ENCODE peak calls at places on chromosomes 5 and 9, in seven cellular contexts. Z is Caco-2, S is A673, N is brain microvascular endothelial cell, W is colonic mucosa, E is foreskin fibroblast, C is HCT116. K is an unnamed sample.

GRCh38 chr5:14683906-14684455 is 19.5 kb downstream of the OTULIN start:
- DNase-seq in C (no peak), N (no peak), Z (no peak), W (no peak), S (no peak), E (no peak), K (no peak)

GRCh38 chr9:37977851-37978250 is 73.9 kb upstream of the SLC25A51 start:
- DNase-seq in S (no peak), C (no peak), Z (no peak), E (no peak), N (no peak), W (no peak), K (no peak)

GRCh38 chr9:24602687-24603352 is 57.1 kb upstream of the IZUMO3 start:
- DNase-seq in N (no peak), C (no peak), Z (no peak), S (no peak), E (no peak), W (no peak), K (no peak)

GRCh38 chr9:78235771-78236510 is at the start of gene CEP78:
- DNase-seq in S (peak), Z (peak), C (peak), W (peak), E (peak), N (peak), K (peak)

GRCh38 chr9:136821333-136822031 is 13.7 kb downstream of the RABL6 start:
- DNase-seq in E (no peak), S (peak), C (no peak), N (no peak), Z (no peak), W (no peak), K (no peak)

GRCh38 chr9:126519660-126520425 is 93.9 kb upstream of the LMX1B start:
- DNase-seq in E (no peak), N (no peak), W (no peak), C (no peak), S (no peak), Z (no peak), K (no peak)

GRCh38 chr5:55407984-55408383 is 100.2 kb downstream of the MTREX start:
- DNase-seq in E (no peak), W (no peak), S (no peak), N (no peak), C (no peak), Z (no peak), K (no peak)

GRCh38 chr5:180632768-180633167 is 16.6 kb downstream of the FLT4 start:
- DNase-seq in Z (no peak), C (no peak), S (no peak), W (no peak), E (no peak), N (no peak), K (no peak)

GRCh38 chr5:2187156-2187555 is 304.4 kb upstream of the IRX4 start:
- DNase-seq in C (no peak), S (no peak), Z (no peak), W (peak), E (no peak), N (no peak), K (no peak)

GRCh38 chr5:150298701-150299451 is 3.8 kb downstream of the ARSI start:
- DNase-seq in S (peak), C (no peak), W (no peak), N (peak), Z (no peak), E (peak), K (no peak)

GRCh38 chr5:8329773-8330172 is 460.8 kb downstream of the MTRR start:
- DNase-seq in Z (no peak), N (peak), E (peak), W (no peak), C (no peak), S (no peak), K (no peak)

GRCh38 chr9:14466429-14466818 is 152.5 kb upstream of the NFIB start:
- DNase-seq in C (no peak), Z (no peak), N (no peak), S (no peak), W (no peak), E (no peak), K (no peak)

GRCh38 chr9:36530224-36530623 is 42.5 kb upstream of the MELK start:
- DNase-seq in S (no peak), C (no peak), E (no peak), N (no peak), W (no peak), Z (no peak), K (no peak)

GRCh38 chr5:150214289-150214688 is 24.4 kb downstream of the SLC6A7 start:
- DNase-seq in W (no peak), C (no peak), N (no peak), Z (no peak), E (no peak), S (no peak), K (no peak)

GRCh38 chr5:14267166-14267838 is 124.2 kb downstream of the TRIO start:
- DNase-seq in W (no peak), C (no peak), Z (peak), N (peak), S (peak), E (no peak), K (no peak)

GRCh38 chr5:6450235-6450860 is 1.7 kb downstream of the UBE2QL1 start:
- DNase-seq in Z (no peak), E (no peak), S (no peak), C (no peak), N (no peak), W (no peak), K (no peak)

GRCh38 chr5:20367178-20367577 is 379.2 kb upstream of the CDH18 start:
- DNase-seq in Z (no peak), N (no peak), S (no peak), W (no peak), E (no peak), C (no peak), K (no peak)

GRCh38 chr9:127076860-127077657 is 45.4 kb downstream of the ANGPTL2 start:
- DNase-seq in S (no peak), Z (no peak), N (no peak), E (no peak), W (no peak), C (no peak), K (no peak)

GRCh38 chr5:37055383-37055990 is 178.9 kb downstream of the NIPBL start:
- DNase-seq in N (no peak), W (no peak), S (no peak), Z (no peak), C (no peak), E (no peak), K (no peak)

GRCh38 chr5:106408141-106408540 is 1262.6 kb downstream of the EFNA5 start:
- DNase-seq in S (no peak), Z (no peak), E (no peak), C (no peak), W (no peak), N (no peak), K (no peak)

GRCh38 chr5:107486489-107486888 is 184.2 kb downstream of the EFNA5 start:
- DNase-seq in E (peak), S (no peak), W (no peak), N (peak), C (peak), Z (no peak), K (no peak)

GRCh38 chr5:68086857-68087256 is 128.7 kb upstream of the PIK3R1 start:
- DNase-seq in S (no peak), W (peak), Z (no peak), E (peak), C (no peak), N (peak), K (no peak)

GRCh38 chr9:83698976-83699585 is 8.7 kb downstream of the UBQLN1 start:
- DNase-seq in W (no peak), S (no peak), C (no peak), E (no peak), Z (no peak), N (no peak), K (no peak)

GRCh38 chr9:36450110-36450732 is 50.2 kb upstream of the RNF38 start:
- DNase-seq in S (peak), N (peak), E (peak), C (peak), W (peak), Z (peak), K (no peak)

GRCh38 chr5:8363133-8363532 is 494.2 kb downstream of the MTRR start:
- DNase-seq in E (no peak), W (no peak), N (peak), Z (no peak), S (no peak), C (no peak), K (peak)

GRCh38 chr5:171850354-171850947 is 64.8 kb downstream of the SMIM23 start:
- DNase-seq in S (peak), N (peak), W (no peak), C (peak), E (no peak), Z (peak), K (no peak)

GRCh38 chr5:73387630-73388370 is 60.8 kb downstream of the FOXD1 start:
- DNase-seq in W (no peak), S (no peak), E (no peak), N (no peak), Z (no peak), C (no peak), K (no peak)

GRCh38 chr9:99266136-99267023 is 44.3 kb downstream of the SEC61B start:
- DNase-seq in W (peak), E (peak), S (peak), N (peak), Z (peak), C (peak), K (peak)

GRCh38 chr5:119340597-119341218 is 15.1 kb upstream of the TNFAIP8 start:
- DNase-seq in Z (no peak), W (no peak), E (no peak), S (no peak), N (no peak), C (no peak), K (no peak)

GRCh38 chr5:157855404-157855994 is 3.4 kb downstream of the CLINT1 start:
- DNase-seq in E (peak), C (peak), N (peak), S (peak), Z (peak), W (peak), K (no peak)

GRCh38 chr5:142486581-142486980 is 161.8 kb upstream of the SPRY4 start:
- DNase-seq in W (no peak), Z (no peak), N (peak), E (peak), C (no peak), S (peak), K (no peak)

GRCh38 chr5:141430332-141431113 is at the start of gene PCDHGA12:
- DNase-seq in Z (no peak), N (peak), W (no peak), C (no peak), E (peak), S (peak), K (no peak)

GRCh38 chr5:59732301-59732700 is 161.2 kb downstream of the PDE4D start:
- DNase-seq in C (no peak), S (no peak), E (no peak), N (no peak), Z (no peak), W (no peak), K (no peak)

GRCh38 chr9:91682806-91683205 is 259.2 kb upstream of the NFIL3 start:
- DNase-seq in Z (peak), W (no peak), S (no peak), N (peak), C (no peak), E (peak), K (peak)

GRCh38 chr9:122791872-122792669 is 3.3 kb downstream of the OR5C1 start:
- DNase-seq in E (no peak), S (no peak), C (no peak), W (no peak), Z (no peak), N (no peak), K (no peak)

GRCh38 chr5:59020611-59021285 is 437.9 kb downstream of the RAB3C start:
- DNase-seq in Z (peak), C (no peak), S (no peak), N (no peak), E (no peak), W (peak), K (no peak)

GRCh38 chr5:98872679-98873078 is 56.1 kb downstream of the CHD1 start:
- DNase-seq in Z (no peak), C (no peak), N (peak), S (no peak), W (no peak), E (peak), K (no peak)

DNA sequence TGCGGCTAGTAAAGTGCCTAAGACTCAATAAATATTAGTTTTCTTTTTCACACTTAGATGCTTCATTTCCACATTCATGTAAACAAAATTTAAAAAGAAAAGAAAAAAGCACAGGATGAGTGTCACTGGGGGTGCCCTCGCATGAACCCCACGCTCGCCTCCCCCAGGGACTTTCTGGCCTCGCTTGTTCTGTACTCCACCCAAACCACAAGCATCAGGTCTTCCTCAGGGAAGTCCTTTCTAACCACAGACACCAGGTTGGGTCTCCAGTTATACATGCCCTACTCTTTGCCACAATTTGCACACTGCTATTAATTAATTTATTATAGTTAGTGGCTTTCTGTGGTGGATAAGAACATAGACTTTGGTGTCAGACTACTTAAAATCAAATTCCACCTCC is 92.4 kb downstream of the RORB start:
- DNase-seq in N (no peak), W (no peak), E (no peak), Z (no peak), C (no peak), S (no peak), K (no peak)
- H3K4me3 ChIP-seq in N (no peak), W (no peak), E (no peak), Z (no peak), C (no peak), S (no peak), K (no peak)

GRCh38 chr5:177429248-177430045 is 3.0 kb downstream of the GRK6 start:
- DNase-seq in C (no peak), N (no peak), Z (no peak), S (no peak), W (peak), E (no peak), K (no peak)
- H3K4me3 ChIP-seq in C (no peak), N (no peak), Z (no peak), S (no peak), W (no peak), E (no peak), K (no peak)

DNA sequence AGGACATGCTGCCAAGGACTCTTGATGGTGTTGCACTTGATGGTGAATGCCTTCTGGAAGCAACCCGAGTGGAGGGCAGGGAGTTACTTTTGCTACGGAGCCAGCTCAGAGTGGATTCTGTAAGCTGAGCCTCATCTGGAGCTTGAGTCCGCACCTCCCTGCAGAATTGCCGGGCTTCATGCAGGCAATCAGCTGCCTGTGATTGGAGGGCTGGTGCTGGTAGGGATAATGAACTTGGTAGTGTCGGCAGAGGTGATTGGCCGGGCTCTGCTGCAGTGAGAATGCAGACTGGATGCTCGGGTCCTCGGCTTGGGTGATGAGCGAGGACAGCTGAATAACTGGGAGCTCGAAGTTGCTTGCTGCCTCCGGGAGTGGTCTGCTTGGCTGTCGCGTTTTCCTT is 23.1 kb downstream of the SLC25A25 start:
- DNase-seq in N (peak), E (peak), C (no peak), W (no peak), Z (no peak), S (peak), K (no peak)
- H3K4me3 ChIP-seq in N (no peak), E (peak), C (no peak), W (no peak), Z (no peak), S (no peak), K (peak)

GRCh38 chr5:172874647-172875371 is 40.8 kb downstream of the ERGIC1 start:
- DNase-seq in Z (no peak), C (no peak), S (no peak), N (no peak), W (no peak), E (no peak), K (no peak)

GRCh38 chr5:172871561-172871960 is 37.5 kb downstream of the ERGIC1 start:
- DNase-seq in S (no peak), N (no peak), E (no peak), Z (no peak), W (no peak), C (no peak), K (no peak)

GRCh38 chr5:172871982-172872381 is 37.9 kb downstream of the ERGIC1 start:
- DNase-seq in E (no peak), N (no peak), W (no peak), Z (no peak), C (no peak), S (no peak), K (no peak)

GRCh38 chr5:172873513-172873912 is 39.5 kb downstream of the ERGIC1 start:
- DNase-seq in E (no peak), Z (no peak), S (no peak), N (no peak), C (no peak), W (no peak), K (no peak)

DNA sequence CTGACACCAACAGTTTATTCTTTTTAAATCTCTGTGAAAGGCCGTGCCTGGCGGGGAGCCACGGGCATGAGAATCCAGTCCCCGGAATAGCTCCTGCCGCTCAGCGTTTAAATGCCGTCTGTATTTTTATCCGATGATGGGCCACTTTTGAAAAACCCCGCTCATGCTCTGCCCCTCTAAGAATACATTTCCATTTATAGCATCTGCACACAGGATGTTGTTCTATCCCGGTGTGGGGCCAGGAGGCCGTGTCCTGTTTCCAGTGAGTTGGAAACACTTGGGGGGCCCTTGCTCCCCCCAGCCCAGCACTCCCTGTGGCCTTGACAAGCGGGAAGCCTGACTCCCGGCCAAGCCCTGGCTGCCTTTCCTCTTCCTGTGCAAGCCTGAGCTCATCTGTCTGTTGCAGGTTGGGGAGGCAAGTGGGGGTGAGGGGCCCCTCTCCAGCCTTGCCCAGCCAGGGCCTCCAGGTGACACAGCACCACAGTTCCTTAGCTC is 39.0 kb downstream of the ERGIC1 start:
- DNase-seq in W (no peak), N (peak), C (no peak), S (no peak), E (peak), Z (no peak), K (peak)
- H3K4me3 ChIP-seq in W (no peak), N (no peak), C (no peak), S (no peak), E (no peak), Z (no peak), K (no peak)

DNA sequence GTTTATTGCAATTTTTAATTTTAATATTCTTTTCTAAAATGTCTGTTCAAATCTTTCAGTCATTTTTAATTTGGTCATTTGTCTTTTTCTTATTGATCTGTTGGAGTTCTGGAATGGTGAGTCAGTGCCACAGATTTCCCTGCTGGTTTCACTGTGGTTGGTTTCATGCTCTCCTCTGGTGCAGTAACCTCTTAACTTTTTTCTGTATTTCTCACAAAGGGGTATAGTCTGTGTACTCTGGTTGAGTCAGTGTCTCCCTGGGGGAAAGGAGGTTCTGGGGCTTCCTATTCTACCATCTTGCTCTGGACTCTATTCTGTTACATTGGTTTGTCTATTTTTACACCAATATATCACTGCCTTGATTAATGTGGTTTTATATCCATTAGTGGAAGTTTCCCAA is 178.8 kb downstream of the CSNK1G3 start:
- DNase-seq in C (no peak), N (peak), W (no peak), Z (no peak), S (no peak), E (peak), K (no peak)
- H3K4me3 ChIP-seq in C (no peak), N (no peak), W (no peak), Z (no peak), S (no peak), E (no peak), K (no peak)

GRCh38 chr9:72948906-72949582 is 3.8 kb downstream of the ALDH1A1 start:
- DNase-seq in W (no peak), Z (no peak), E (no peak), N (no peak), S (no peak), C (no peak), K (no peak)
- H3K4me3 ChIP-seq in W (no peak), Z (no peak), E (peak), N (no peak), S (no peak), C (no peak), K (peak)